ENCODE peak calls at places on chromosomes 4 and X, in four cellular contexts. One of them, this sample, is unnamed.

GRCh38 chr4:11632015-11632414 is 203.3 kb upstream of the HS3ST1 start:
- DNase-seq in H4: no peak
- DNase-seq in mesenchymal stem cell: no peak
- DNase-seq in AG04450: no peak
- DNase-seq in this sample: no peak

GRCh38 chr4:72348701-72349100 is 220.3 kb downstream of the ADAMTS3 start:
- DNase-seq in H4: no peak
- DNase-seq in mesenchymal stem cell: no peak
- DNase-seq in AG04450: no peak
- DNase-seq in this sample: no peak

GRCh38 chr4:154137320-154137905 is 348.5 kb upstream of the SFRP2 start:
- DNase-seq in H4: no peak
- DNase-seq in mesenchymal stem cell: no peak
- DNase-seq in AG04450: no peak
- DNase-seq in this sample: no peak

GRCh38 chr4:86935499-86935832 is 655 bp downstream of the AFF1 start:
- DNase-seq in H4: no peak
- DNase-seq in mesenchymal stem cell: no peak
- DNase-seq in AG04450: no peak
- DNase-seq in this sample: no peak

GRCh38 chrX:130575831-130576404 is 174.1 kb downstream of the RBMX2 start:
- DNase-seq in H4: peak
- DNase-seq in mesenchymal stem cell: peak
- DNase-seq in AG04450: peak
- DNase-seq in this sample: peak

GRCh38 chrX:69107747-69108410 is 57.4 kb downstream of the PJA1 start:
- DNase-seq in H4: no peak
- DNase-seq in mesenchymal stem cell: no peak
- DNase-seq in AG04450: no peak
- DNase-seq in this sample: no peak

GRCh38 chr4:121789960-121790829 is 10.9 kb upstream of the EXOSC9 start:
- DNase-seq in H4: peak
- DNase-seq in mesenchymal stem cell: no peak
- DNase-seq in AG04450: peak
- DNase-seq in this sample: peak

GRCh38 chrX:104684077-104684476 is 118.1 kb downstream of the IL1RAPL2 start:
- DNase-seq in H4: no peak
- DNase-seq in mesenchymal stem cell: no peak
- DNase-seq in AG04450: no peak
- DNase-seq in this sample: no peak

GRCh38 chr4:163462556-163462955 is 11.0 kb downstream of the TKTL2 start:
- DNase-seq in H4: no peak
- DNase-seq in mesenchymal stem cell: no peak
- DNase-seq in AG04450: no peak
- DNase-seq in this sample: no peak

GRCh38 chr4:76930721-76931481 is 18.7 kb upstream of the SEPTIN11 start:
- DNase-seq in H4: no peak
- DNase-seq in mesenchymal stem cell: no peak
- DNase-seq in AG04450: no peak
- DNase-seq in this sample: no peak

GRCh38 chr4:115090483-115091075 is 22.8 kb downstream of the NDST4 start:
- DNase-seq in H4: peak
- DNase-seq in mesenchymal stem cell: peak
- DNase-seq in AG04450: no peak
- DNase-seq in this sample: peak

GRCh38 chr4:184420402-184420801 is 53.9 kb downstream of the IRF2 start:
- DNase-seq in H4: no peak
- DNase-seq in mesenchymal stem cell: no peak
- DNase-seq in AG04450: no peak
- DNase-seq in this sample: no peak